ENCODE peak calls at places on chromosomes 11 and 22, in ten cellular contexts. O is GM12878, D is A549, Z is body of pancreas, J is lower leg skin, H is breast epithelium, C is IMR-90, B is testis, T is K562, W is prostate gland. P is an unnamed sample.

GRCh38 chr22:47656806-47657205 is 894.4 kb downstream of the TBC1D22A start:
- DNase-seq in O (no peak), D (no peak), Z (no peak), J (no peak), H (no peak), C (no peak), B (no peak), T (no peak), W (no peak), P (no peak)

GRCh38 chr22:30275625-30276024 is 9.0 kb upstream of the OSM start:
- DNase-seq in O (no peak), D (no peak), Z (peak; percentile 42), J (no peak), H (no peak), C (no peak), B (no peak), T (no peak), W (no peak), P (no peak)

GRCh38 chr11:34495724-34496377 is 17.7 kb downstream of the ELF5 start:
- DNase-seq in O (no peak), D (no peak), Z (no peak), J (peak; percentile 83), H (no peak), C (no peak), B (no peak), T (no peak), W (no peak), P (no peak)

GRCh38 chr22:27299181-27300085 is 502.1 kb downstream of the MN1 start:
- DNase-seq in O (no peak), D (no peak), Z (no peak), J (no peak), H (no peak), C (no peak), B (no peak), T (peak; percentile 17), W (no peak), P (no peak)

GRCh38 chr22:43317252-43317651 is 25.9 kb downstream of the SCUBE1 start:
- DNase-seq in O (no peak), D (no peak), Z (no peak), J (no peak), H (no peak), C (no peak), B (no peak), T (no peak), W (no peak), P (no peak)

GRCh38 chr11:129917231-129917630 is 21.9 kb upstream of the NFRKB start:
- DNase-seq in O (no peak), D (no peak), Z (no peak), J (no peak), H (no peak), C (peak; percentile 39), B (no peak), T (no peak), W (no peak), P (no peak)

GRCh38 chr11:6737872-6738466 is 33.8 kb downstream of the OR2AG2 start:
- DNase-seq in O (no peak), D (peak; percentile 45), Z (peak; percentile 66), J (no peak), H (no peak), C (peak; percentile 34), B (peak; percentile 51), T (peak; percentile 62), W (no peak), P (peak; percentile 40)

GRCh38 chr11:44018127-44018521 is 29.7 kb upstream of the ACCSL start:
- DNase-seq in O (no peak), D (no peak), Z (no peak), J (peak; percentile 86), H (no peak), C (no peak), B (peak; percentile 15), T (no peak), W (no peak), P (no peak)

GRCh38 chr22:45073064-45073463 is 63.3 kb upstream of the PHF21B start:
- DNase-seq in O (no peak), D (no peak), Z (no peak), J (no peak), H (no peak), C (no peak), B (no peak), T (no peak), W (no peak), P (no peak)

GRCh38 chr11:119371778-119372182 is 9.7 kb downstream of the USP2 start:
- DNase-seq in O (no peak), D (peak; percentile 39), Z (peak; percentile 45), J (no peak), H (peak; percentile 50), C (no peak), B (peak; percentile 47), T (no peak), W (no peak), P (no peak)

GRCh38 chr11:62846177-62846576 is 6.8 kb upstream of the WDR74 start:
- DNase-seq in O (no peak), D (no peak), Z (no peak), J (no peak), H (no peak), C (no peak), B (no peak), T (no peak), W (no peak), P (no peak)

GRCh38 chr11:102749101-102749725 is 24.5 kb upstream of the MMP8 start:
- DNase-seq in O (no peak), D (no peak), Z (no peak), J (no peak), H (no peak), C (no peak), B (no peak), T (no peak), W (no peak), P (no peak)

GRCh38 chr11:2741006-2741376 is 41.2 kb upstream of the KCNQ1OT1 start:
- DNase-seq in O (no peak), D (no peak), Z (no peak), J (no peak), H (no peak), C (no peak), B (no peak), T (peak; percentile 49), W (no peak), P (no peak)

DNA sequence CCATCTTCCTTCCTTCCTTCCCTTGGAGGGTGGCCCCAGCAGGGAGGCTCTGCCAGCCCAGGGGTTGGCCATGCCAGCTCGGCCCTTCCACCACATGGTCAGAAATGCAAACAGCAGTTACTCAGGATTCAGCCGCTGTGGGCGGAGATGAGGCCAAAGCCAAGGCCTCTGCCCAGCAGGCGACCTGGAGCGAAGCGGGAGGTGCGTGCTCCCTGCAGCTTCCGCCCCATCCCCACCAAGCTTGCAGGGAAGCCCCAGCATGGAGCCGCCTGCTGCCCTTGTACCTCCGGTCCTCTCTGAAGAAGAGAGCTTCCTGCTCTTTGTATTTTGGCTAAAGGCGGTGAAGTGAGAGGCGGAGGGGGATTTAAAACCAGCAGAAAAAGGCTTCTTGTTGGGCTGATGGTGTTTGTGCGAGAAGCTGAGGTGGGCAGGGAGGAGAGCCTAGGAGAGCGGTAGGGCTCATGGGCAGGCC is 50.4 kb downstream of the ANO1 start:
- DNase-seq in O (no peak), D (peak; percentile 78), Z (peak; percentile 25), J (no peak), H (peak; percentile 83), C (no peak), B (no peak), T (no peak), W (peak; percentile 40), P (no peak)
- TF ChIP-seq CTCF in O (no peak), D (no peak), Z (no peak), J (no peak), H (no peak), C (peak; percentile 9), B (no peak), T (no peak), W (no peak), P (no peak)

DNA sequence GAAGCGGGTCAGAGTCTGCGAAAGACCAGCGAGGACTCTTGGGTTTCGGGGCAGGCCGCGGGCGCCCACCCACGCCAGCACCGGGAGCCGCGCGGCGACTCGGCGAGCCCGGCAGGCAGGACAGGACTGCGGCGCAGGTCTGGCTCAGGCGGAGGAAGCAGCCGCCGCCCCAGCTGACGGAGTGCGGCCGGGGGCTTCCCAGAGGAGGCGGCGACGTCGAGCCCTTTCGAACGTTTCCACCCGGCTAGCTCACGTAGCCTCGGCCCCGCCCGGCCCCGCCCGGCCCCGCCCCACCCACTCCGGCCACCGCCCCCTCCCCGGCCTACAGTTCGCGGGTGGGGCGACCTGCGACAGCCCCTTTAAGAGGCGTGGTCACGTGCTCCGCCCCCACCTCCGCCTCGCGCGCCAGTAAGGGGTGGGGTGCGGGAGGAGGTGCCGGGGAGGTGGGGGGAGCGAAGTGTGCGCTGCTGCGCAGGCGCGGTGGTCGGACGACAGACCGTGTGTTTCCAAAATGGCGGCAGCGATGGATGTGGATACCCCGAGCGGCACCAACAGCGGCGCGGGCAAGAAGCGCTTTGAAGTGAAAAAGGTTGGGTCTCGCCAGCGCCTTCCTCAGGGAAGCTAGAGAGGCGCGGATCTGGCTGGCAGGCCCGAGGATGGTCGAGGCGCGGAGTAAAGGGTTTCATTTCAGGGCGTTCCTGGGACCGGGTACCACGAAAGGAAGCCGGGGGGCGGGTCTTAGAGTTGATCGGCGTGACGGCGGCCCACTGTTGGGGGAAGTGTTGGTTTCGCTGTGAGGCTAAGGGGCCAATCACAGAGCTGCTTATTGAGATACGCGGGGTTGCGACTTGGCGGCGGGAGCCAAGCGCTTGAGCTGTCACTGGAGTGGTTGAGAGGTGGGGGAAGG is at the start of gene RBX1:
- DNase-seq in O (peak; percentile 93), D (peak; percentile 96), Z (peak; percentile 98), J (peak; percentile 100), H (peak; percentile 98), C (peak; percentile 98), B (peak; percentile 100), T (peak; percentile 95), W (peak; percentile 98), P (peak; percentile 99)
- TF ChIP-seq POLR2A in O (peak; percentile 99), D (peak; percentile 56), Z (peak; percentile 91), J (no peak), H (peak; percentile 77), C (peak; percentile 92), B (peak; percentile 51), T (peak; percentile 95), W (peak; percentile 91), P (peak; percentile 94)

DNA sequence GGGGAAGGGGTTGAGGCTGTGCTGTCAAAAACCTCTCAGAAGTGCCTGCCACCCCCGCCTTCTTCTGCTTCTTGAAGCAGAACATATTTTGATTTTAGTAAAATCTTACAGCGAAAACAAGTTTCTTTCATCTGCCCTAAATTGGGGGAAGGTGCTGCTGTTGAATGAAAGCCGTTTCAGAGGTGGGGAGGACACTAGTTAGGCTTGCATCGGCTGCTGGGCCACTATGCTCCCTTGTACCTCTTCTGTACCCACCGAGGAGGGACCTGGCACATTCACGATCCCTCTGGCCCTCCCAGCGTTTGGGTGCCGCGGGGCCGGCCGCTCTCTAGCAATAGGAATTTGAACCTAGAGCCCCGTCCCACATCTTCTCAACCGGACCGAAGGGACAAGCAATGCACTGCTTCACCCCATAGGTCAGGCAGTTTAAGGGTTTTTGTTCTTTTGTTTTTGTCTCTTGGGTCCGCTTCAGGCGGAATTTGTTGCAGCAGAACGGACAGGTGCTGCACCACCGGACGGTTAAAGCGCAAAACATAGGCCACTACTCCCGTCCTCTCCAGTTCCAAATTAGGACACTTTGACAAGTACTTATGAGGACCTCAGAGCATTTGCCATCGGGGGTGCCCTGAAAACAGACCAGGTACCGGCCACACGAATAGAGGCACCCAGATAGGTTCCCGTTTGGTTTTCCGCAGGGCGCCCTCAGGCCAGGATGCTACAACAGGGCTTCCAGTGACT is 5.6 kb downstream of the SLC6A5 start:
- DNase-seq in O (no peak), D (no peak), Z (no peak), J (no peak), H (no peak), C (no peak), B (no peak), T (no peak), W (no peak), P (no peak)
- TF ChIP-seq CTCF in O (no peak), D (no peak), Z (no peak), J (no peak), H (no peak), C (no peak), B (no peak), T (no peak), W (no peak), P (no peak)

GRCh38 chr11:68003846-68004550 is at the start of gene UNC93B1:
- DNase-seq in O (peak; percentile 57), D (peak; percentile 92), Z (peak; percentile 94), J (peak; percentile 96), H (peak; percentile 76), C (peak; percentile 76), B (peak; percentile 80), T (peak; percentile 89), W (peak; percentile 81), P (peak; percentile 93)
- TF ChIP-seq POLR2A in O (peak; percentile 87), D (peak; percentile 48), Z (peak; percentile 63), J (no peak), H (no peak), C (no peak), B (no peak), T (peak; percentile 50), W (peak; percentile 87), P (peak; percentile 72)

P was measured in transverse colon.